ENCODE peak calls at places on chromosome 1, in seven cellular contexts. One of them, this sample, is unnamed.

GRCh38 chr1:67674260-67675011 is 10.6 kb upstream of the GADD45A start:
- DNase-seq in GDM1: peak
- DNase-seq in aorta: no peak
- DNase-seq in Panc1: no peak
- DNase-seq in AG09319: no peak
- DNase-seq in coronary artery: no peak
- DNase-seq in fibroblast of pulmonary artery: peak
- DNase-seq in this sample: peak

GRCh38 chr1:44672254-44672955 is 1.9 kb downstream of the TMEM53 start:
- DNase-seq in GDM1: peak
- DNase-seq in aorta: peak
- DNase-seq in Panc1: no peak
- DNase-seq in AG09319: no peak
- DNase-seq in coronary artery: peak
- DNase-seq in fibroblast of pulmonary artery: peak
- DNase-seq in this sample: peak

GRCh38 chr1:215079456-215079855 is 3.1 kb upstream of the KCNK2 start:
- DNase-seq in GDM1: no peak
- DNase-seq in aorta: no peak
- DNase-seq in Panc1: no peak
- DNase-seq in AG09319: no peak
- DNase-seq in coronary artery: no peak
- DNase-seq in fibroblast of pulmonary artery: no peak
- DNase-seq in this sample: peak

GRCh38 chr1:242178924-242179708 is 180.2 kb upstream of the MAP1LC3C start:
- DNase-seq in GDM1: no peak
- DNase-seq in aorta: no peak
- DNase-seq in Panc1: no peak
- DNase-seq in AG09319: no peak
- DNase-seq in coronary artery: no peak
- DNase-seq in fibroblast of pulmonary artery: no peak
- DNase-seq in this sample: no peak

GRCh38 chr1:231059566-231060193 is 19.6 kb upstream of the FAM89A start:
- DNase-seq in GDM1: no peak
- DNase-seq in aorta: no peak
- DNase-seq in Panc1: no peak
- DNase-seq in AG09319: no peak
- DNase-seq in coronary artery: no peak
- DNase-seq in fibroblast of pulmonary artery: no peak
- DNase-seq in this sample: no peak

GRCh38 chr1:51919684-51920083 is 41.2 kb upstream of the NRDC start:
- DNase-seq in GDM1: no peak
- DNase-seq in aorta: no peak
- DNase-seq in Panc1: no peak
- DNase-seq in AG09319: no peak
- DNase-seq in coronary artery: no peak
- DNase-seq in fibroblast of pulmonary artery: no peak
- DNase-seq in this sample: no peak

GRCh38 chr1:160841079-160841478 is 21.6 kb downstream of the CD244 start:
- DNase-seq in GDM1: no peak
- DNase-seq in aorta: no peak
- DNase-seq in Panc1: no peak
- DNase-seq in AG09319: no peak
- DNase-seq in coronary artery: no peak
- DNase-seq in fibroblast of pulmonary artery: no peak
- DNase-seq in this sample: no peak

GRCh38 chr1:67687198-67687545 is 2.2 kb downstream of the GADD45A start:
- DNase-seq in GDM1: no peak
- DNase-seq in aorta: no peak
- DNase-seq in Panc1: no peak
- DNase-seq in AG09319: no peak
- DNase-seq in coronary artery: no peak
- DNase-seq in fibroblast of pulmonary artery: no peak
- DNase-seq in this sample: no peak

GRCh38 chr1:55381983-55382382 is 166.8 kb upstream of the USP24 start:
- DNase-seq in GDM1: no peak
- DNase-seq in aorta: no peak
- DNase-seq in Panc1: no peak
- DNase-seq in AG09319: no peak
- DNase-seq in coronary artery: no peak
- DNase-seq in fibroblast of pulmonary artery: no peak
- DNase-seq in this sample: no peak

GRCh38 chr1:228402638-228403025 is 4.0 kb downstream of the TRIM11 start:
- DNase-seq in GDM1: no peak
- DNase-seq in aorta: no peak
- DNase-seq in Panc1: no peak
- DNase-seq in AG09319: no peak
- DNase-seq in coronary artery: peak
- DNase-seq in fibroblast of pulmonary artery: no peak
- DNase-seq in this sample: no peak

GRCh38 chr1:94218332-94218731 is 19.1 kb downstream of the ARHGAP29 start:
- DNase-seq in GDM1: no peak
- DNase-seq in aorta: no peak
- DNase-seq in Panc1: no peak
- DNase-seq in AG09319: no peak
- DNase-seq in coronary artery: no peak
- DNase-seq in fibroblast of pulmonary artery: no peak
- DNase-seq in this sample: no peak

GRCh38 chr1:204592246-204592948 is 76.2 kb downstream of the MDM4 start:
- DNase-seq in GDM1: no peak
- DNase-seq in aorta: no peak
- DNase-seq in Panc1: no peak
- DNase-seq in AG09319: no peak
- DNase-seq in coronary artery: no peak
- DNase-seq in fibroblast of pulmonary artery: no peak
- DNase-seq in this sample: no peak

GRCh38 chr1:75615664-75616435 is 4.9 kb upstream of the SLC44A5 start:
- DNase-seq in GDM1: no peak
- DNase-seq in aorta: peak
- DNase-seq in Panc1: no peak
- DNase-seq in AG09319: no peak
- DNase-seq in coronary artery: peak
- DNase-seq in fibroblast of pulmonary artery: peak
- DNase-seq in this sample: peak

GRCh38 chr1:237065903-237066302 is 23.9 kb downstream of the RYR2 start:
- DNase-seq in GDM1: no peak
- DNase-seq in aorta: no peak
- DNase-seq in Panc1: no peak
- DNase-seq in AG09319: no peak
- DNase-seq in coronary artery: no peak
- DNase-seq in fibroblast of pulmonary artery: no peak
- DNase-seq in this sample: no peak

GRCh38 chr1:42433324-42433860 is 22.4 kb downstream of the ZMYND12 start:
- DNase-seq in GDM1: no peak
- DNase-seq in aorta: no peak
- DNase-seq in Panc1: no peak
- DNase-seq in AG09319: no peak
- DNase-seq in coronary artery: no peak
- DNase-seq in fibroblast of pulmonary artery: no peak
- DNase-seq in this sample: no peak

GRCh38 chr1:221664253-221664652 is 77.6 kb downstream of the DUSP10 start:
- DNase-seq in GDM1: no peak
- DNase-seq in aorta: no peak
- DNase-seq in Panc1: no peak
- DNase-seq in AG09319: no peak
- DNase-seq in coronary artery: no peak
- DNase-seq in fibroblast of pulmonary artery: no peak
- DNase-seq in this sample: no peak

GRCh38 chr1:36093919-36094318 is 5.2 kb downstream of the ADPRS start:
- DNase-seq in GDM1: no peak
- DNase-seq in aorta: no peak
- DNase-seq in Panc1: no peak
- DNase-seq in AG09319: no peak
- DNase-seq in coronary artery: peak
- DNase-seq in fibroblast of pulmonary artery: no peak
- DNase-seq in this sample: no peak

GRCh38 chr1:248884632-248885295 is 21.3 kb upstream of the PGBD2 start:
- DNase-seq in GDM1: no peak
- DNase-seq in aorta: no peak
- DNase-seq in Panc1: no peak
- DNase-seq in AG09319: no peak
- DNase-seq in coronary artery: no peak
- DNase-seq in fibroblast of pulmonary artery: no peak
- DNase-seq in this sample: no peak

GRCh38 chr1:1004780-1005697 is 5.1 kb upstream of the HES4 start:
- DNase-seq in GDM1: peak
- DNase-seq in aorta: no peak
- DNase-seq in Panc1: no peak
- DNase-seq in AG09319: no peak
- DNase-seq in coronary artery: peak
- DNase-seq in fibroblast of pulmonary artery: peak
- DNase-seq in this sample: no peak

GRCh38 chr1:225941220-225941948 is at the start of gene LEFTY2:
- DNase-seq in GDM1: no peak
- DNase-seq in aorta: no peak
- DNase-seq in Panc1: no peak
- DNase-seq in AG09319: no peak
- DNase-seq in coronary artery: no peak
- DNase-seq in fibroblast of pulmonary artery: no peak
- DNase-seq in this sample: no peak

GRCh38 chr1:155007253-155007828 is 4.7 kb downstream of the ZBTB7B start:
- DNase-seq in GDM1: no peak
- DNase-seq in aorta: no peak
- DNase-seq in Panc1: no peak
- DNase-seq in AG09319: no peak
- DNase-seq in coronary artery: no peak
- DNase-seq in fibroblast of pulmonary artery: no peak
- DNase-seq in this sample: no peak

GRCh38 chr1:154419620-154420020 is 14.5 kb downstream of the IL6R start:
- DNase-seq in GDM1: no peak
- DNase-seq in aorta: peak
- DNase-seq in Panc1: no peak
- DNase-seq in AG09319: peak
- DNase-seq in coronary artery: peak
- DNase-seq in fibroblast of pulmonary artery: peak
- DNase-seq in this sample: peak

GRCh38 chr1:21468597-21468996 is 28.7 kb downstream of the NBPF3 start:
- DNase-seq in GDM1: no peak
- DNase-seq in aorta: no peak
- DNase-seq in Panc1: no peak
- DNase-seq in AG09319: no peak
- DNase-seq in coronary artery: no peak
- DNase-seq in fibroblast of pulmonary artery: peak
- DNase-seq in this sample: peak

GRCh38 chr1:113881661-113882060 is 5.7 kb downstream of the BCL2L15 start:
- DNase-seq in GDM1: no peak
- DNase-seq in aorta: no peak
- DNase-seq in Panc1: no peak
- DNase-seq in AG09319: no peak
- DNase-seq in coronary artery: no peak
- DNase-seq in fibroblast of pulmonary artery: no peak
- DNase-seq in this sample: no peak

GRCh38 chr1:19344372-19344810 is 32.3 kb downstream of the SLC66A1 start:
- DNase-seq in GDM1: no peak
- DNase-seq in aorta: no peak
- DNase-seq in Panc1: no peak
- DNase-seq in AG09319: no peak
- DNase-seq in coronary artery: no peak
- DNase-seq in fibroblast of pulmonary artery: peak
- DNase-seq in this sample: peak

GRCh38 chr1:170881268-170882265 is 53.8 kb upstream of the MROH9 start:
- DNase-seq in GDM1: no peak
- DNase-seq in aorta: no peak
- DNase-seq in Panc1: peak
- DNase-seq in AG09319: peak
- DNase-seq in coronary artery: no peak
- DNase-seq in fibroblast of pulmonary artery: peak
- DNase-seq in this sample: peak

GRCh38 chr1:232635778-232636356 is 5.9 kb upstream of the SIPA1L2 start:
- DNase-seq in GDM1: peak
- DNase-seq in aorta: no peak
- DNase-seq in Panc1: no peak
- DNase-seq in AG09319: peak
- DNase-seq in coronary artery: no peak
- DNase-seq in fibroblast of pulmonary artery: peak
- DNase-seq in this sample: peak